ENCODE peak calls at places on chromosomes 1 and 21, in seven cellular contexts. One of them, this sample, is unnamed.

GRCh38 chr1:93177991-93178390 is 2.2 kb downstream of the TMED5 start:
- DNase-seq in adipocyte: peak; percentile 53
- DNase-seq in CD4-positive, CD25-positive, alpha-beta regulatory T cell: no peak
- DNase-seq in H9: no peak
- DNase-seq in body of pancreas: no peak
- DNase-seq in sigmoid colon: no peak
- DNase-seq in transverse colon: no peak
- DNase-seq in this sample: no peak

GRCh38 chr1:164771568-164772350 is 212.8 kb downstream of the PBX1 start:
- DNase-seq in adipocyte: peak; percentile 64
- DNase-seq in CD4-positive, CD25-positive, alpha-beta regulatory T cell: no peak
- DNase-seq in H9: no peak
- DNase-seq in body of pancreas: peak; percentile 64
- DNase-seq in sigmoid colon: no peak
- DNase-seq in transverse colon: no peak
- DNase-seq in this sample: peak; percentile 69

GRCh38 chr1:119673171-119673940 is 25.3 kb upstream of the ZNF697 start:
- DNase-seq in adipocyte: no peak
- DNase-seq in CD4-positive, CD25-positive, alpha-beta regulatory T cell: no peak
- DNase-seq in H9: no peak
- DNase-seq in body of pancreas: no peak
- DNase-seq in sigmoid colon: no peak
- DNase-seq in transverse colon: no peak
- DNase-seq in this sample: no peak

GRCh38 chr1:54407201-54407956 is 1.2 kb upstream of the SSBP3 start:
- DNase-seq in adipocyte: peak; percentile 97
- DNase-seq in CD4-positive, CD25-positive, alpha-beta regulatory T cell: peak; percentile 63
- DNase-seq in H9: peak; percentile 73
- DNase-seq in body of pancreas: peak; percentile 84
- DNase-seq in sigmoid colon: peak; percentile 93
- DNase-seq in transverse colon: peak; percentile 81
- DNase-seq in this sample: no peak

GRCh38 chr1:35773711-35774110 is 3.9 kb upstream of the CLSPN start:
- DNase-seq in adipocyte: no peak
- DNase-seq in CD4-positive, CD25-positive, alpha-beta regulatory T cell: no peak
- DNase-seq in H9: no peak
- DNase-seq in body of pancreas: no peak
- DNase-seq in sigmoid colon: no peak
- DNase-seq in transverse colon: no peak
- DNase-seq in this sample: no peak

GRCh38 chr1:30955448-30956015 is 47.0 kb upstream of the SDC3 start:
- DNase-seq in adipocyte: peak; percentile 79
- DNase-seq in CD4-positive, CD25-positive, alpha-beta regulatory T cell: no peak
- DNase-seq in H9: no peak
- DNase-seq in body of pancreas: no peak
- DNase-seq in sigmoid colon: no peak
- DNase-seq in transverse colon: no peak
- DNase-seq in this sample: no peak

GRCh38 chr21:29382029-29382654 is 83.4 kb downstream of the BACH1 start:
- DNase-seq in adipocyte: peak; percentile 53
- DNase-seq in CD4-positive, CD25-positive, alpha-beta regulatory T cell: no peak
- DNase-seq in H9: no peak
- DNase-seq in body of pancreas: no peak
- DNase-seq in sigmoid colon: no peak
- DNase-seq in transverse colon: no peak
- DNase-seq in this sample: no peak

GRCh38 chr21:27715131-27715530 is 748.2 kb upstream of the ADAMTS5 start:
- DNase-seq in adipocyte: no peak
- DNase-seq in CD4-positive, CD25-positive, alpha-beta regulatory T cell: no peak
- DNase-seq in H9: no peak
- DNase-seq in body of pancreas: no peak
- DNase-seq in sigmoid colon: no peak
- DNase-seq in transverse colon: no peak
- DNase-seq in this sample: no peak

GRCh38 chr1:62082456-62083363 is 111.9 kb upstream of the L1TD1 start:
- DNase-seq in adipocyte: peak; percentile 77
- DNase-seq in CD4-positive, CD25-positive, alpha-beta regulatory T cell: peak; percentile 7
- DNase-seq in H9: peak; percentile 45
- DNase-seq in body of pancreas: peak; percentile 21
- DNase-seq in sigmoid colon: no peak
- DNase-seq in transverse colon: peak; percentile 34
- DNase-seq in this sample: no peak

DNA sequence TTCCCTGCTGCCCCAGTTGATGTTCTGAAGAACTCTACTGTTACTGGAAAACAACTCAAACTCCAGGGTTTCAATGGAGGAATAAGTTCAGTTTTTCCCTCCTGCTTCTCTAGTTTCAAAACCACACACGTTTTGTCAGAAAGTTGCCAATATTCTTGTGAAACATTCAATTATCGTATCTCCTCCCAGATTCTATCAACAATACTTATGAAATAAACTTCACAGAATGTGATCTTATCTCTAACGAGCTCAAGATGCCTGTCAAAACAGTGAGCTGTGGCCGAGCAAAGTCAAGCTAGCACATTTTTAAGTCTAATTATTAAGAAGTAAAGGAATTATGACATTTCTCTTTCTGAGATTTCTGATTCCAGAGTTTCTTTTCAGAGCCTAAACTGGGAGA is 4.6 kb downstream of the OR2B11 start:
- DNase-seq in adipocyte: no peak
- DNase-seq in CD4-positive, CD25-positive, alpha-beta regulatory T cell: no peak
- DNase-seq in H9: no peak
- DNase-seq in body of pancreas: no peak
- DNase-seq in sigmoid colon: no peak
- DNase-seq in transverse colon: no peak
- DNase-seq in this sample: no peak
- H3K27me3 ChIP-seq in adipocyte: peaks cover 9% of the 10 kb centered on the region
- H3K27me3 ChIP-seq in CD4-positive, CD25-positive, alpha-beta regulatory T cell: no peaks in the 10 kb centered on the region
- H3K27me3 ChIP-seq in H9: no peaks in the 10 kb centered on the region
- H3K27me3 ChIP-seq in body of pancreas: no peaks in the 10 kb centered on the region
- H3K27me3 ChIP-seq in sigmoid colon: no peaks in the 10 kb centered on the region
- H3K27me3 ChIP-seq in transverse colon: no peaks in the 10 kb centered on the region
- H3K27me3 ChIP-seq in this sample: no peaks in the 10 kb centered on the region

GRCh38 chr1:44545961-44546360 is 128.3 kb downstream of the TMEM53 start:
- DNase-seq in adipocyte: no peak
- DNase-seq in CD4-positive, CD25-positive, alpha-beta regulatory T cell: no peak
- DNase-seq in H9: no peak
- DNase-seq in body of pancreas: no peak
- DNase-seq in sigmoid colon: no peak
- DNase-seq in transverse colon: no peak
- DNase-seq in this sample: peak; percentile 63

GRCh38 chr1:44547361-44547760 is 126.9 kb downstream of the TMEM53 start:
- DNase-seq in adipocyte: no peak
- DNase-seq in CD4-positive, CD25-positive, alpha-beta regulatory T cell: no peak
- DNase-seq in H9: no peak
- DNase-seq in body of pancreas: no peak
- DNase-seq in sigmoid colon: no peak
- DNase-seq in transverse colon: no peak
- DNase-seq in this sample: no peak

GRCh38 chr1:44549491-44549890 is 124.8 kb downstream of the TMEM53 start:
- DNase-seq in adipocyte: no peak
- DNase-seq in CD4-positive, CD25-positive, alpha-beta regulatory T cell: no peak
- DNase-seq in H9: no peak
- DNase-seq in body of pancreas: no peak
- DNase-seq in sigmoid colon: no peak
- DNase-seq in transverse colon: no peak
- DNase-seq in this sample: no peak

GRCh38 chr1:44546403-44547053 is 127.8 kb downstream of the TMEM53 start:
- DNase-seq in adipocyte: no peak
- DNase-seq in CD4-positive, CD25-positive, alpha-beta regulatory T cell: no peak
- DNase-seq in H9: peak; percentile 53
- DNase-seq in body of pancreas: no peak
- DNase-seq in sigmoid colon: no peak
- DNase-seq in transverse colon: no peak
- DNase-seq in this sample: no peak

GRCh38 chr1:44547837-44548236 is 126.4 kb downstream of the TMEM53 start:
- DNase-seq in adipocyte: no peak
- DNase-seq in CD4-positive, CD25-positive, alpha-beta regulatory T cell: no peak
- DNase-seq in H9: no peak
- DNase-seq in body of pancreas: no peak
- DNase-seq in sigmoid colon: no peak
- DNase-seq in transverse colon: no peak
- DNase-seq in this sample: no peak
- H3K27me3 ChIP-seq in adipocyte: peaks cover 61% of the 10 kb centered on the region
- H3K27me3 ChIP-seq in CD4-positive, CD25-positive, alpha-beta regulatory T cell: peaks cover 2% of the 10 kb centered on the region
- H3K27me3 ChIP-seq in H9: no peaks in the 10 kb centered on the region
- H3K27me3 ChIP-seq in body of pancreas: no peaks in the 10 kb centered on the region
- H3K27me3 ChIP-seq in sigmoid colon: peaks cover 3% of the 10 kb centered on the region
- H3K27me3 ChIP-seq in transverse colon: peaks cover 41% of the 10 kb centered on the region
- H3K27me3 ChIP-seq in this sample: no peaks in the 10 kb centered on the region

GRCh38 chr1:179745743-179746142 is 2.7 kb downstream of the FAM163A start:
- DNase-seq in adipocyte: no peak
- DNase-seq in CD4-positive, CD25-positive, alpha-beta regulatory T cell: no peak
- DNase-seq in H9: no peak
- DNase-seq in body of pancreas: no peak
- DNase-seq in sigmoid colon: no peak
- DNase-seq in transverse colon: no peak
- DNase-seq in this sample: no peak

GRCh38 chr1:179744401-179745130 is 1.5 kb downstream of the FAM163A start:
- DNase-seq in adipocyte: no peak
- DNase-seq in CD4-positive, CD25-positive, alpha-beta regulatory T cell: no peak
- DNase-seq in H9: no peak
- DNase-seq in body of pancreas: no peak
- DNase-seq in sigmoid colon: no peak
- DNase-seq in transverse colon: no peak
- DNase-seq in this sample: no peak

GRCh38 chr1:179743679-179744400 is 749 bp downstream of the FAM163A start:
- DNase-seq in adipocyte: peak; percentile 10
- DNase-seq in CD4-positive, CD25-positive, alpha-beta regulatory T cell: no peak
- DNase-seq in H9: peak; percentile 48
- DNase-seq in body of pancreas: no peak
- DNase-seq in sigmoid colon: no peak
- DNase-seq in transverse colon: no peak
- DNase-seq in this sample: no peak

GRCh38 chr1:179742717-179743678 is at the start of gene FAM163A:
- DNase-seq in adipocyte: peak; percentile 21
- DNase-seq in CD4-positive, CD25-positive, alpha-beta regulatory T cell: no peak
- DNase-seq in H9: peak; percentile 64
- DNase-seq in body of pancreas: no peak
- DNase-seq in sigmoid colon: no peak
- DNase-seq in transverse colon: no peak
- DNase-seq in this sample: no peak

DNA sequence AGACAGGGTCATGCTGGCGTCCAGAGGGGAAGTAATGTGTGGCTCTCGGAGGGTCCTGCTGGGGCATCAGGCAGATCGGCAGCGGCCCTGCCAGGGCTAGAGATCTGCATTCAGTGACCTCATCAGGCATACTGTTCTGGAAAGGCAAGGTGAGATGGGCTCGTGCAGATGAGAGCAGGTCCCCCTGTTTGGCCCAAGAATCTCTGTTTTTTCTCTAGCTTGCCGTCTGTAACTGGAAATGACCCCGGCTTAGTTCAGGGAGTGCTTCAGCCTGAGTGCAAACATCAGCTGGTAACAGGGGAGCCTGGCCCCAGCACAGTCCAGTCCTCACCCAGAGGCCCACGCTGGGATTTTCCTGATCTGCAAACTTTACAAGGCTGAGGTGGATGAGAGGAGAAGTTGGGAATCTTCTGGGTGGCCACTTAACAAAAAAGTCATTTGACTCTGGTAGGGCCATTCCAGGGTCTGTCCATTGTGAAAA is 2.1 kb downstream of the FAM163A start:
- DNase-seq in adipocyte: no peak
- DNase-seq in CD4-positive, CD25-positive, alpha-beta regulatory T cell: no peak
- DNase-seq in H9: peak; percentile 54
- DNase-seq in body of pancreas: no peak
- DNase-seq in sigmoid colon: no peak
- DNase-seq in transverse colon: no peak
- DNase-seq in this sample: no peak
- H3K27me3 ChIP-seq in adipocyte: peaks cover 66% of the 10 kb centered on the region
- H3K27me3 ChIP-seq in CD4-positive, CD25-positive, alpha-beta regulatory T cell: peaks cover 20% of the 10 kb centered on the region
- H3K27me3 ChIP-seq in H9: peaks cover 44% of the 10 kb centered on the region
- H3K27me3 ChIP-seq in body of pancreas: peaks cover 23% of the 10 kb centered on the region
- H3K27me3 ChIP-seq in sigmoid colon: peaks cover 18% of the 10 kb centered on the region
- H3K27me3 ChIP-seq in transverse colon: peaks cover 73% of the 10 kb centered on the region
- H3K27me3 ChIP-seq in this sample: no peaks in the 10 kb centered on the region

DNA sequence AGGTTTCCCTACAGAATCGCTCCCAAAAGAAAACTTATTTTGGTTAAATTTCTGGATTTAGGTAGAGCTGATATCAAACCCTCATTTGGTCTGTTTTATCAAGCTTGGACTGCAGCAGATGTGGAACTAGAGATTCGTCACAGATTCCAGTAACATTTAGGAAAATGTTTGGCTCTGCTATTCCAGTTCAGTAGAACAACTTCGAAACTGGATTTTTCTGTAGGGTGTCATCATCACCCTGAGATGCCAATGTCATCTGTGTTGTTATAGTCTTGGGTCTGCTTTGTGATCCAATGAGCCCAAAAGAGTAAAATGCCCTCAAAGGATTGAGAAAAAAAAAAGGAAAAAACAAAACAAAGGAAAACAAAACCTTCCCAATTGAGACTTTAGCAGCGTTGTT is 55.4 kb downstream of the LAMC2 start:
- DNase-seq in adipocyte: peak; percentile 54
- DNase-seq in CD4-positive, CD25-positive, alpha-beta regulatory T cell: no peak
- DNase-seq in H9: no peak
- DNase-seq in body of pancreas: no peak
- DNase-seq in sigmoid colon: no peak
- DNase-seq in transverse colon: no peak
- DNase-seq in this sample: no peak
- H3K27me3 ChIP-seq in adipocyte: no peaks in the 10 kb centered on the region
- H3K27me3 ChIP-seq in CD4-positive, CD25-positive, alpha-beta regulatory T cell: peaks cover 2% of the 10 kb centered on the region
- H3K27me3 ChIP-seq in H9: no peaks in the 10 kb centered on the region
- H3K27me3 ChIP-seq in body of pancreas: no peaks in the 10 kb centered on the region
- H3K27me3 ChIP-seq in sigmoid colon: no peaks in the 10 kb centered on the region
- H3K27me3 ChIP-seq in transverse colon: no peaks in the 10 kb centered on the region
- H3K27me3 ChIP-seq in this sample: no peaks in the 10 kb centered on the region

GRCh38 chr1:3195480-3195815 is 126.4 kb downstream of the PRDM16 start:
- DNase-seq in adipocyte: no peak
- DNase-seq in CD4-positive, CD25-positive, alpha-beta regulatory T cell: no peak
- DNase-seq in H9: no peak
- DNase-seq in body of pancreas: no peak
- DNase-seq in sigmoid colon: no peak
- DNase-seq in transverse colon: no peak
- DNase-seq in this sample: no peak

GRCh38 chr1:3195966-3196515 is 127.0 kb downstream of the PRDM16 start:
- DNase-seq in adipocyte: no peak
- DNase-seq in CD4-positive, CD25-positive, alpha-beta regulatory T cell: no peak
- DNase-seq in H9: no peak
- DNase-seq in body of pancreas: no peak
- DNase-seq in sigmoid colon: no peak
- DNase-seq in transverse colon: no peak
- DNase-seq in this sample: no peak

GRCh38 chr1:3193811-3194210 is 124.8 kb downstream of the PRDM16 start:
- DNase-seq in adipocyte: no peak
- DNase-seq in CD4-positive, CD25-positive, alpha-beta regulatory T cell: no peak
- DNase-seq in H9: no peak
- DNase-seq in body of pancreas: no peak
- DNase-seq in sigmoid colon: no peak
- DNase-seq in transverse colon: no peak
- DNase-seq in this sample: no peak

GRCh38 chr1:3196577-3197245 is 127.7 kb downstream of the PRDM16 start:
- DNase-seq in adipocyte: no peak
- DNase-seq in CD4-positive, CD25-positive, alpha-beta regulatory T cell: no peak
- DNase-seq in H9: no peak
- DNase-seq in body of pancreas: no peak
- DNase-seq in sigmoid colon: no peak
- DNase-seq in transverse colon: no peak
- DNase-seq in this sample: no peak

GRCh38 chr1:3194760-3195479 is 125.9 kb downstream of the PRDM16 start:
- DNase-seq in adipocyte: no peak
- DNase-seq in CD4-positive, CD25-positive, alpha-beta regulatory T cell: no peak
- DNase-seq in H9: no peak
- DNase-seq in body of pancreas: no peak
- DNase-seq in sigmoid colon: no peak
- DNase-seq in transverse colon: no peak
- DNase-seq in this sample: no peak
- H3K27me3 ChIP-seq in adipocyte: peaks cover 2% of the 10 kb centered on the region
- H3K27me3 ChIP-seq in CD4-positive, CD25-positive, alpha-beta regulatory T cell: no peaks in the 10 kb centered on the region
- H3K27me3 ChIP-seq in H9: no peaks in the 10 kb centered on the region
- H3K27me3 ChIP-seq in body of pancreas: no peaks in the 10 kb centered on the region
- H3K27me3 ChIP-seq in sigmoid colon: no peaks in the 10 kb centered on the region
- H3K27me3 ChIP-seq in transverse colon: no peaks in the 10 kb centered on the region
- H3K27me3 ChIP-seq in this sample: no peaks in the 10 kb centered on the region

This sample was measured in Peyer's patch.